ENCODE peak calls at places on chromosomes 4 and X, in seven cellular contexts. One of them, this sample, is unnamed.

GRCh38 chr4:153418114-153418513 is 48.0 kb upstream of the TMEM131L start:
- DNase-seq in tibial artery: no peak
- DNase-seq in osteoblast: no peak
- DNase-seq in fibroblast of the aortic adventitia: no peak
- DNase-seq in endothelial cell: no peak
- DNase-seq in cardiac muscle cell: no peak
- DNase-seq in RWPE1: no peak
- DNase-seq in this sample: no peak

GRCh38 chr4:89838005-89838404 is 1.0 kb upstream of the SNCA start:
- DNase-seq in cardiac muscle cell: peak
- DNase-seq in endothelial cell: peak
- DNase-seq in RWPE1: no peak
- DNase-seq in tibial artery: no peak
- DNase-seq in fibroblast of the aortic adventitia: no peak
- DNase-seq in osteoblast: no peak
- DNase-seq in this sample: no peak

GRCh38 chr4:149531861-149532260 is 283.8 kb downstream of the IQCM start:
- DNase-seq in RWPE1: peak
- DNase-seq in endothelial cell: no peak
- DNase-seq in cardiac muscle cell: no peak
- DNase-seq in osteoblast: no peak
- DNase-seq in fibroblast of the aortic adventitia: peak
- DNase-seq in tibial artery: no peak
- DNase-seq in this sample: no peak

GRCh38 chrX:97704881-97705280 is 821.2 kb downstream of the RPA4 start:
- DNase-seq in RWPE1: no peak
- DNase-seq in endothelial cell: no peak
- DNase-seq in tibial artery: no peak
- DNase-seq in osteoblast: no peak
- DNase-seq in cardiac muscle cell: no peak
- DNase-seq in fibroblast of the aortic adventitia: no peak
- DNase-seq in this sample: no peak

GRCh38 chr4:111209706-111210105 is 586.8 kb upstream of the PITX2 start:
- DNase-seq in tibial artery: no peak
- DNase-seq in RWPE1: no peak
- DNase-seq in osteoblast: no peak
- DNase-seq in endothelial cell: no peak
- DNase-seq in cardiac muscle cell: no peak
- DNase-seq in fibroblast of the aortic adventitia: no peak
- DNase-seq in this sample: no peak

GRCh38 chr4:75107703-75108612 is 175.0 kb downstream of the PARM1 start:
- DNase-seq in RWPE1: no peak
- DNase-seq in cardiac muscle cell: no peak
- DNase-seq in fibroblast of the aortic adventitia: no peak
- DNase-seq in endothelial cell: no peak
- DNase-seq in osteoblast: no peak
- DNase-seq in tibial artery: no peak
- DNase-seq in this sample: no peak

GRCh38 chr4:139454646-139455045 is 725 bp downstream of the RAB33B start:
- DNase-seq in fibroblast of the aortic adventitia: no peak
- DNase-seq in RWPE1: no peak
- DNase-seq in endothelial cell: no peak
- DNase-seq in osteoblast: no peak
- DNase-seq in cardiac muscle cell: no peak
- DNase-seq in tibial artery: no peak
- DNase-seq in this sample: no peak

GRCh38 chr4:83890231-83890630 is 354.3 kb downstream of the GPAT3 start:
- DNase-seq in osteoblast: no peak
- DNase-seq in cardiac muscle cell: no peak
- DNase-seq in endothelial cell: no peak
- DNase-seq in tibial artery: no peak
- DNase-seq in RWPE1: no peak
- DNase-seq in fibroblast of the aortic adventitia: peak
- DNase-seq in this sample: no peak

GRCh38 chr4:160546201-160546600 is 1443.3 kb downstream of the RAPGEF2 start:
- DNase-seq in fibroblast of the aortic adventitia: no peak
- DNase-seq in osteoblast: no peak
- DNase-seq in endothelial cell: no peak
- DNase-seq in cardiac muscle cell: no peak
- DNase-seq in tibial artery: no peak
- DNase-seq in RWPE1: no peak
- DNase-seq in this sample: no peak

GRCh38 chr4:38621004-38621684 is 42.9 kb upstream of the KLF3 start:
- DNase-seq in cardiac muscle cell: no peak
- DNase-seq in osteoblast: peak
- DNase-seq in tibial artery: no peak
- DNase-seq in fibroblast of the aortic adventitia: peak
- DNase-seq in endothelial cell: no peak
- DNase-seq in RWPE1: peak
- DNase-seq in this sample: peak

GRCh38 chr4:17650404-17650803 is 36.0 kb downstream of the MED28 start:
- DNase-seq in fibroblast of the aortic adventitia: no peak
- DNase-seq in endothelial cell: no peak
- DNase-seq in cardiac muscle cell: no peak
- DNase-seq in tibial artery: no peak
- DNase-seq in osteoblast: no peak
- DNase-seq in RWPE1: no peak
- DNase-seq in this sample: no peak

GRCh38 chr4:156933633-156934258 is 37.9 kb downstream of the PDGFC start:
- DNase-seq in osteoblast: no peak
- DNase-seq in fibroblast of the aortic adventitia: peak
- DNase-seq in RWPE1: peak
- DNase-seq in cardiac muscle cell: no peak
- DNase-seq in tibial artery: no peak
- DNase-seq in endothelial cell: no peak
- DNase-seq in this sample: no peak

GRCh38 chrX:16601885-16602284 is 48.1 kb upstream of the S100G start:
- DNase-seq in cardiac muscle cell: no peak
- DNase-seq in tibial artery: no peak
- DNase-seq in osteoblast: no peak
- DNase-seq in fibroblast of the aortic adventitia: no peak
- DNase-seq in RWPE1: no peak
- DNase-seq in endothelial cell: no peak
- DNase-seq in this sample: no peak

GRCh38 chrX:110853610-110854009 is 58.0 kb upstream of the CHRDL1 start:
- DNase-seq in osteoblast: peak
- DNase-seq in RWPE1: peak
- DNase-seq in tibial artery: no peak
- DNase-seq in cardiac muscle cell: peak
- DNase-seq in fibroblast of the aortic adventitia: peak
- DNase-seq in endothelial cell: peak
- DNase-seq in this sample: no peak

GRCh38 chr4:184281231-184282139 is 63.8 kb upstream of the ENPP6 start:
- DNase-seq in RWPE1: no peak
- DNase-seq in endothelial cell: no peak
- DNase-seq in tibial artery: no peak
- DNase-seq in osteoblast: no peak
- DNase-seq in fibroblast of the aortic adventitia: no peak
- DNase-seq in cardiac muscle cell: no peak
- DNase-seq in this sample: no peak

GRCh38 chr4:1011022-1011694 is at the start of gene FGFRL1:
- DNase-seq in tibial artery: peak
- DNase-seq in RWPE1: peak
- DNase-seq in osteoblast: peak
- DNase-seq in cardiac muscle cell: peak
- DNase-seq in fibroblast of the aortic adventitia: peak
- DNase-seq in endothelial cell: peak
- DNase-seq in this sample: peak

GRCh38 chrX:39443240-39443639 is 642.0 kb downstream of the MID1IP1 start:
- DNase-seq in osteoblast: no peak
- DNase-seq in fibroblast of the aortic adventitia: no peak
- DNase-seq in cardiac muscle cell: no peak
- DNase-seq in RWPE1: no peak
- DNase-seq in endothelial cell: no peak
- DNase-seq in tibial artery: no peak
- DNase-seq in this sample: no peak

GRCh38 chrX:39449352-39449751 is 648.1 kb downstream of the MID1IP1 start:
- DNase-seq in RWPE1: no peak
- DNase-seq in cardiac muscle cell: no peak
- DNase-seq in fibroblast of the aortic adventitia: no peak
- DNase-seq in endothelial cell: no peak
- DNase-seq in osteoblast: no peak
- DNase-seq in tibial artery: no peak
- DNase-seq in this sample: no peak

GRCh38 chrX:39440734-39441305 is 639.6 kb downstream of the MID1IP1 start:
- DNase-seq in RWPE1: no peak
- DNase-seq in endothelial cell: no peak
- DNase-seq in osteoblast: no peak
- DNase-seq in tibial artery: no peak
- DNase-seq in cardiac muscle cell: no peak
- DNase-seq in fibroblast of the aortic adventitia: no peak
- DNase-seq in this sample: no peak

GRCh38 chrX:39442332-39442731 is 641.1 kb downstream of the MID1IP1 start:
- DNase-seq in fibroblast of the aortic adventitia: no peak
- DNase-seq in endothelial cell: no peak
- DNase-seq in tibial artery: no peak
- DNase-seq in RWPE1: no peak
- DNase-seq in cardiac muscle cell: no peak
- DNase-seq in osteoblast: no peak
- DNase-seq in this sample: no peak

DNA sequence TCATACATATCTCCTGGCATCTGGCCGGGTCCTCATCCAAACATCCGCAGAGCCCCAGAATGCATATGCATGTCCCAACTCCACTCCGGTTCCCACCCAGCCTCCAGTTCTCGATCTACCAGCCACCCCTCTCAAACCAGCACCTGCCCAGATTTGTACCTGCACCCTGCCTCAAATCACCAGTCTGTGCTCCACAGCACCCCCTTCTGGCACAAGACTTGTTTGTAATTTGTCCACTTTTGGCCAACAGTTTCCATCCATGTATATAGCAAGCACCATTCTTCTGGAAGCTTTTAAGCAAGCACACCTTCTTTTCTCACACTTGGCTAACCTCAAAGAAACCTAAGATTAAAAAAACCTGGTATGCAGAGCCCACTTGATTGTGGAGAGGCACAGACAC is 644.1 kb downstream of the MID1IP1 start:
- DNase-seq in RWPE1: no peak
- DNase-seq in osteoblast: no peak
- DNase-seq in fibroblast of the aortic adventitia: no peak
- DNase-seq in cardiac muscle cell: peak
- DNase-seq in tibial artery: no peak
- DNase-seq in endothelial cell: peak
- DNase-seq in this sample: no peak
- TF ChIP-seq CTCF in RWPE1: no peak
- TF ChIP-seq CTCF in osteoblast: peak
- TF ChIP-seq CTCF in fibroblast of the aortic adventitia: peak
- TF ChIP-seq CTCF in cardiac muscle cell: peak
- TF ChIP-seq CTCF in tibial artery: no peak
- TF ChIP-seq CTCF in endothelial cell: no peak
- TF ChIP-seq CTCF in this sample: peak

DNA sequence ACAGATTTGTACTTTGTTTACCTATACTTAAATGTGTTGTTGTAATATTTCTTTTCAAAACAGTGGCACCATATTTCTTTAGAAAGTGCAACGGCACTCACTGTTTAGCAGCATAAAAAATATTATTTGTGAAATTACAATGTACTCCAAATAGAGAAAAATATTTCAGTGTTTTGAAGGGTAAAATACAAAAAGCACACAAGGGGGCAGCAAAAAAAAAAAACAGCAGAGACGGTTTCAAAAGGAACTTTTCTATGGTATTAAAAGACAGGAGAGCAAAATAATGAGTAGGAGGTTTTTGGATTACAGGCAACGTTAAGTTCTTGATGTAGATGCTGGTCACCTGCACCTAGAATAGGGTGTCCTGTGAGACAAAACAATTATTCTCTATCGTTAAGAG is 2.0 kb downstream of the NUDT11 start:
- DNase-seq in endothelial cell: no peak
- DNase-seq in RWPE1: no peak
- DNase-seq in fibroblast of the aortic adventitia: peak
- DNase-seq in tibial artery: no peak
- DNase-seq in cardiac muscle cell: no peak
- DNase-seq in osteoblast: no peak
- DNase-seq in this sample: no peak
- TF ChIP-seq CTCF in endothelial cell: no peak
- TF ChIP-seq CTCF in RWPE1: no peak
- TF ChIP-seq CTCF in fibroblast of the aortic adventitia: peak
- TF ChIP-seq CTCF in tibial artery: no peak
- TF ChIP-seq CTCF in cardiac muscle cell: peak
- TF ChIP-seq CTCF in osteoblast: peak
- TF ChIP-seq CTCF in this sample: peak

GRCh38 chr4:21013501-21013900 is 313.2 kb downstream of the PACRGL start:
- DNase-seq in tibial artery: no peak
- DNase-seq in cardiac muscle cell: no peak
- DNase-seq in osteoblast: no peak
- DNase-seq in endothelial cell: no peak
- DNase-seq in RWPE1: no peak
- DNase-seq in fibroblast of the aortic adventitia: no peak
- DNase-seq in this sample: no peak
- TF ChIP-seq CTCF in tibial artery: no peak
- TF ChIP-seq CTCF in cardiac muscle cell: no peak
- TF ChIP-seq CTCF in osteoblast: no peak
- TF ChIP-seq CTCF in endothelial cell: no peak
- TF ChIP-seq CTCF in RWPE1: no peak
- TF ChIP-seq CTCF in fibroblast of the aortic adventitia: no peak
- TF ChIP-seq CTCF in this sample: no peak

DNA sequence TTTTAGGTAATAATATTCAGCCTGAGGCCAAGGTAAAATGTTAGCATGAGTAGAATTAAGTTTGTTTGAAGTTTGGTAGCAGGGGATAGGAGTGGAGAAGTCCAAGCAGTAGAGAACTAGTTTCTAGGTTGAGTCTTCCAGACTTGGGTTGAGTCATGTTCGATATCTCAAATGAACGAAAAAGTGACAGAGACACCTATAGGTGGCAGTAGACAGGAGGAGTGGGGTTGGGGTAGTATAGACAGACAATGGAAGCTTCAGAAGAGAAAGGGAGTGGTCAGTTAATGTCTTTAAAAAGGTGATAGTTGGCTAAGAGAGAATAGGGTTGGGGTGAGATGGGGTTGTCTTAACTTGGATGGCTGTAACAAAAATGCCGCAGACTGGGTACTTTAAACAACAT is 58.7 kb upstream of the EMCN start:
- DNase-seq in tibial artery: no peak
- DNase-seq in cardiac muscle cell: no peak
- DNase-seq in fibroblast of the aortic adventitia: no peak
- DNase-seq in endothelial cell: no peak
- DNase-seq in osteoblast: no peak
- DNase-seq in RWPE1: no peak
- DNase-seq in this sample: no peak
- TF ChIP-seq CTCF in tibial artery: no peak
- TF ChIP-seq CTCF in cardiac muscle cell: no peak
- TF ChIP-seq CTCF in fibroblast of the aortic adventitia: no peak
- TF ChIP-seq CTCF in endothelial cell: no peak
- TF ChIP-seq CTCF in osteoblast: no peak
- TF ChIP-seq CTCF in RWPE1: no peak
- TF ChIP-seq CTCF in this sample: no peak

DNA sequence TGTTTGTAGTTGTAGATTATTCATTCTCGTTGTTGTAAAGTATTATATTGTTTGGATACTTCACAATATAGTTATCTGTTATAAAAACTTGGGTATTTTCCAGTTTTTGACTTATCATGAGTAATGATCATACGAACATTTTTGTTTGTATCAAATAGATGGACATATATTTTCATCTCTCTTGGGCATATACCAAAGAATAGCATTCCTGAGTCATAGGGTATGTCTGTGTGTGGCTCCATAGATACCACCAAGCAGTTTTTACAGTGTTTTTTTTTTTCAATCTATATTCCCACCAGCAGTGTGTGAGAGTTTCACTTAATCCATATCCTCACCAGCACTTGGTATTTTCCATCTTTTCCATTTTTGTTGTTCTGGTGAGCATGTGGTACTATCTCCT is 89.7 kb upstream of the RAB40AL start:
- DNase-seq in cardiac muscle cell: no peak
- DNase-seq in RWPE1: no peak
- DNase-seq in tibial artery: no peak
- DNase-seq in osteoblast: no peak
- DNase-seq in fibroblast of the aortic adventitia: no peak
- DNase-seq in endothelial cell: no peak
- DNase-seq in this sample: no peak
- TF ChIP-seq CTCF in cardiac muscle cell: no peak
- TF ChIP-seq CTCF in RWPE1: no peak
- TF ChIP-seq CTCF in tibial artery: no peak
- TF ChIP-seq CTCF in osteoblast: no peak
- TF ChIP-seq CTCF in fibroblast of the aortic adventitia: no peak
- TF ChIP-seq CTCF in endothelial cell: no peak
- TF ChIP-seq CTCF in this sample: no peak

This sample was measured in AG09319.